ENCODE peak calls at places on chromosomes 13 and 19, in eight cellular contexts. One of them, this sample, is unnamed.

GRCh38 chr19:57546513-57546912 is 13.2 kb downstream of the ZNF550 start:
- DNase-seq in upper lobe of right lung: no peak
- DNase-seq in NCI-H748 treated with DMSO at 0.1 percent for 48 hours: no peak
- DNase-seq in HTR-8/SVneo: no peak
- DNase-seq in stimulated activated CD4-positive, alpha-beta T cell treated with anti-CD3 and anti-CD28 coated beads, Interleukin-4, amount 100 ng/mL, for 48 hours: no peak
- DNase-seq in stimulated activated CD8-positive, alpha-beta memory T cell treated with anti-CD3 and anti-CD28 coated beads, Interleukin-2, amount 100 ng/mL, for 48 hours: no peak
- DNase-seq in GOT3: no peak
- DNase-seq in ureter: no peak
- DNase-seq in this sample: no peak

GRCh38 chr13:95298169-95298940 is 2.9 kb downstream of the ABCC4 start:
- DNase-seq in upper lobe of right lung: peak
- DNase-seq in NCI-H748 treated with DMSO at 0.1 percent for 48 hours: no peak
- DNase-seq in HTR-8/SVneo: no peak
- DNase-seq in stimulated activated CD4-positive, alpha-beta T cell treated with anti-CD3 and anti-CD28 coated beads, Interleukin-4, amount 100 ng/mL, for 48 hours: no peak
- DNase-seq in stimulated activated CD8-positive, alpha-beta memory T cell treated with anti-CD3 and anti-CD28 coated beads, Interleukin-2, amount 100 ng/mL, for 48 hours: no peak
- DNase-seq in GOT3: no peak
- DNase-seq in ureter: no peak
- DNase-seq in this sample: no peak

GRCh38 chr19:38266070-38266469 is 1.7 kb downstream of the SPINT2 start:
- DNase-seq in upper lobe of right lung: no peak
- DNase-seq in NCI-H748 treated with DMSO at 0.1 percent for 48 hours: no peak
- DNase-seq in HTR-8/SVneo: no peak
- DNase-seq in stimulated activated CD4-positive, alpha-beta T cell treated with anti-CD3 and anti-CD28 coated beads, Interleukin-4, amount 100 ng/mL, for 48 hours: no peak
- DNase-seq in stimulated activated CD8-positive, alpha-beta memory T cell treated with anti-CD3 and anti-CD28 coated beads, Interleukin-2, amount 100 ng/mL, for 48 hours: no peak
- DNase-seq in GOT3: no peak
- DNase-seq in ureter: no peak
- DNase-seq in this sample: no peak

GRCh38 chr13:106143392-106143791 is 392.1 kb downstream of the EFNB2 start:
- DNase-seq in upper lobe of right lung: no peak
- DNase-seq in NCI-H748 treated with DMSO at 0.1 percent for 48 hours: no peak
- DNase-seq in HTR-8/SVneo: no peak
- DNase-seq in stimulated activated CD4-positive, alpha-beta T cell treated with anti-CD3 and anti-CD28 coated beads, Interleukin-4, amount 100 ng/mL, for 48 hours: no peak
- DNase-seq in stimulated activated CD8-positive, alpha-beta memory T cell treated with anti-CD3 and anti-CD28 coated beads, Interleukin-2, amount 100 ng/mL, for 48 hours: no peak
- DNase-seq in GOT3: no peak
- DNase-seq in ureter: no peak
- DNase-seq in this sample: no peak

GRCh38 chr19:15015946-15016542 is 33.2 kb upstream of the CASP14 start:
- DNase-seq in upper lobe of right lung: no peak
- DNase-seq in NCI-H748 treated with DMSO at 0.1 percent for 48 hours: no peak
- DNase-seq in HTR-8/SVneo: peak
- DNase-seq in stimulated activated CD4-positive, alpha-beta T cell treated with anti-CD3 and anti-CD28 coated beads, Interleukin-4, amount 100 ng/mL, for 48 hours: no peak
- DNase-seq in stimulated activated CD8-positive, alpha-beta memory T cell treated with anti-CD3 and anti-CD28 coated beads, Interleukin-2, amount 100 ng/mL, for 48 hours: no peak
- DNase-seq in GOT3: no peak
- DNase-seq in ureter: no peak
- DNase-seq in this sample: no peak

GRCh38 chr19:6108721-6109633 is 1.3 kb downstream of the RFX2 start:
- DNase-seq in upper lobe of right lung: peak
- DNase-seq in NCI-H748 treated with DMSO at 0.1 percent for 48 hours: peak
- DNase-seq in HTR-8/SVneo: no peak
- DNase-seq in stimulated activated CD4-positive, alpha-beta T cell treated with anti-CD3 and anti-CD28 coated beads, Interleukin-4, amount 100 ng/mL, for 48 hours: peak
- DNase-seq in stimulated activated CD8-positive, alpha-beta memory T cell treated with anti-CD3 and anti-CD28 coated beads, Interleukin-2, amount 100 ng/mL, for 48 hours: peak
- DNase-seq in GOT3: no peak
- DNase-seq in ureter: peak
- DNase-seq in this sample: peak

GRCh38 chr19:13961826-13962737 is 9.8 kb downstream of the DCAF15 start:
- DNase-seq in upper lobe of right lung: no peak
- DNase-seq in NCI-H748 treated with DMSO at 0.1 percent for 48 hours: no peak
- DNase-seq in HTR-8/SVneo: no peak
- DNase-seq in stimulated activated CD4-positive, alpha-beta T cell treated with anti-CD3 and anti-CD28 coated beads, Interleukin-4, amount 100 ng/mL, for 48 hours: no peak
- DNase-seq in stimulated activated CD8-positive, alpha-beta memory T cell treated with anti-CD3 and anti-CD28 coated beads, Interleukin-2, amount 100 ng/mL, for 48 hours: no peak
- DNase-seq in GOT3: no peak
- DNase-seq in ureter: no peak
- DNase-seq in this sample: peak

GRCh38 chr13:75788494-75788991 is 152.4 kb downstream of the LMO7 start:
- DNase-seq in upper lobe of right lung: no peak
- DNase-seq in NCI-H748 treated with DMSO at 0.1 percent for 48 hours: no peak
- DNase-seq in HTR-8/SVneo: peak
- DNase-seq in stimulated activated CD4-positive, alpha-beta T cell treated with anti-CD3 and anti-CD28 coated beads, Interleukin-4, amount 100 ng/mL, for 48 hours: no peak
- DNase-seq in stimulated activated CD8-positive, alpha-beta memory T cell treated with anti-CD3 and anti-CD28 coated beads, Interleukin-2, amount 100 ng/mL, for 48 hours: no peak
- DNase-seq in GOT3: no peak
- DNase-seq in ureter: no peak
- DNase-seq in this sample: peak

GRCh38 chr13:76638882-76639281 is 247.3 kb downstream of the KCTD12 start:
- DNase-seq in upper lobe of right lung: no peak
- DNase-seq in NCI-H748 treated with DMSO at 0.1 percent for 48 hours: no peak
- DNase-seq in HTR-8/SVneo: no peak
- DNase-seq in stimulated activated CD4-positive, alpha-beta T cell treated with anti-CD3 and anti-CD28 coated beads, Interleukin-4, amount 100 ng/mL, for 48 hours: no peak
- DNase-seq in stimulated activated CD8-positive, alpha-beta memory T cell treated with anti-CD3 and anti-CD28 coated beads, Interleukin-2, amount 100 ng/mL, for 48 hours: no peak
- DNase-seq in GOT3: no peak
- DNase-seq in ureter: no peak
- DNase-seq in this sample: no peak

GRCh38 chr13:38348890-38349289 is 761 bp upstream of the UFM1 start:
- DNase-seq in upper lobe of right lung: no peak
- DNase-seq in NCI-H748 treated with DMSO at 0.1 percent for 48 hours: peak
- DNase-seq in HTR-8/SVneo: no peak
- DNase-seq in stimulated activated CD4-positive, alpha-beta T cell treated with anti-CD3 and anti-CD28 coated beads, Interleukin-4, amount 100 ng/mL, for 48 hours: peak
- DNase-seq in stimulated activated CD8-positive, alpha-beta memory T cell treated with anti-CD3 and anti-CD28 coated beads, Interleukin-2, amount 100 ng/mL, for 48 hours: no peak
- DNase-seq in GOT3: no peak
- DNase-seq in ureter: no peak
- DNase-seq in this sample: peak

GRCh38 chr19:45508681-45508930 is 1.3 kb downstream of the VASP start:
- DNase-seq in upper lobe of right lung: no peak
- DNase-seq in NCI-H748 treated with DMSO at 0.1 percent for 48 hours: no peak
- DNase-seq in HTR-8/SVneo: no peak
- DNase-seq in stimulated activated CD4-positive, alpha-beta T cell treated with anti-CD3 and anti-CD28 coated beads, Interleukin-4, amount 100 ng/mL, for 48 hours: no peak
- DNase-seq in stimulated activated CD8-positive, alpha-beta memory T cell treated with anti-CD3 and anti-CD28 coated beads, Interleukin-2, amount 100 ng/mL, for 48 hours: no peak
- DNase-seq in GOT3: no peak
- DNase-seq in ureter: no peak
- DNase-seq in this sample: peak

GRCh38 chr19:1343026-1343425 is 40.7 kb upstream of the NDUFS7 start:
- DNase-seq in upper lobe of right lung: no peak
- DNase-seq in NCI-H748 treated with DMSO at 0.1 percent for 48 hours: no peak
- DNase-seq in HTR-8/SVneo: no peak
- DNase-seq in stimulated activated CD4-positive, alpha-beta T cell treated with anti-CD3 and anti-CD28 coated beads, Interleukin-4, amount 100 ng/mL, for 48 hours: no peak
- DNase-seq in stimulated activated CD8-positive, alpha-beta memory T cell treated with anti-CD3 and anti-CD28 coated beads, Interleukin-2, amount 100 ng/mL, for 48 hours: no peak
- DNase-seq in GOT3: no peak
- DNase-seq in ureter: no peak
- DNase-seq in this sample: no peak

GRCh38 chr13:40920826-40921225 is 98.3 kb downstream of the ELF1 start:
- DNase-seq in upper lobe of right lung: no peak
- DNase-seq in NCI-H748 treated with DMSO at 0.1 percent for 48 hours: no peak
- DNase-seq in HTR-8/SVneo: no peak
- DNase-seq in stimulated activated CD4-positive, alpha-beta T cell treated with anti-CD3 and anti-CD28 coated beads, Interleukin-4, amount 100 ng/mL, for 48 hours: no peak
- DNase-seq in stimulated activated CD8-positive, alpha-beta memory T cell treated with anti-CD3 and anti-CD28 coated beads, Interleukin-2, amount 100 ng/mL, for 48 hours: no peak
- DNase-seq in GOT3: no peak
- DNase-seq in ureter: no peak
- DNase-seq in this sample: peak

GRCh38 chr13:106314417-106314816 is 221.0 kb downstream of the EFNB2 start:
- DNase-seq in upper lobe of right lung: no peak
- DNase-seq in NCI-H748 treated with DMSO at 0.1 percent for 48 hours: no peak
- DNase-seq in HTR-8/SVneo: no peak
- DNase-seq in stimulated activated CD4-positive, alpha-beta T cell treated with anti-CD3 and anti-CD28 coated beads, Interleukin-4, amount 100 ng/mL, for 48 hours: no peak
- DNase-seq in stimulated activated CD8-positive, alpha-beta memory T cell treated with anti-CD3 and anti-CD28 coated beads, Interleukin-2, amount 100 ng/mL, for 48 hours: no peak
- DNase-seq in GOT3: no peak
- DNase-seq in ureter: no peak
- DNase-seq in this sample: no peak

GRCh38 chr13:93398167-93398566 is 171.6 kb downstream of the GPC6 start:
- DNase-seq in upper lobe of right lung: no peak
- DNase-seq in NCI-H748 treated with DMSO at 0.1 percent for 48 hours: no peak
- DNase-seq in HTR-8/SVneo: no peak
- DNase-seq in stimulated activated CD4-positive, alpha-beta T cell treated with anti-CD3 and anti-CD28 coated beads, Interleukin-4, amount 100 ng/mL, for 48 hours: no peak
- DNase-seq in stimulated activated CD8-positive, alpha-beta memory T cell treated with anti-CD3 and anti-CD28 coated beads, Interleukin-2, amount 100 ng/mL, for 48 hours: no peak
- DNase-seq in GOT3: no peak
- DNase-seq in ureter: no peak
- DNase-seq in this sample: peak

GRCh38 chr13:113093580-113094409 is 11.8 kb upstream of the F7 start:
- DNase-seq in upper lobe of right lung: no peak
- DNase-seq in NCI-H748 treated with DMSO at 0.1 percent for 48 hours: no peak
- DNase-seq in HTR-8/SVneo: no peak
- DNase-seq in stimulated activated CD4-positive, alpha-beta T cell treated with anti-CD3 and anti-CD28 coated beads, Interleukin-4, amount 100 ng/mL, for 48 hours: no peak
- DNase-seq in stimulated activated CD8-positive, alpha-beta memory T cell treated with anti-CD3 and anti-CD28 coated beads, Interleukin-2, amount 100 ng/mL, for 48 hours: no peak
- DNase-seq in GOT3: no peak
- DNase-seq in ureter: no peak
- DNase-seq in this sample: no peak

GRCh38 chr13:24180743-24181384 is 20.3 kb downstream of the SPATA13 start:
- DNase-seq in upper lobe of right lung: no peak
- DNase-seq in NCI-H748 treated with DMSO at 0.1 percent for 48 hours: no peak
- DNase-seq in HTR-8/SVneo: no peak
- DNase-seq in stimulated activated CD4-positive, alpha-beta T cell treated with anti-CD3 and anti-CD28 coated beads, Interleukin-4, amount 100 ng/mL, for 48 hours: no peak
- DNase-seq in stimulated activated CD8-positive, alpha-beta memory T cell treated with anti-CD3 and anti-CD28 coated beads, Interleukin-2, amount 100 ng/mL, for 48 hours: no peak
- DNase-seq in GOT3: no peak
- DNase-seq in ureter: no peak
- DNase-seq in this sample: peak

GRCh38 chr19:49786432-49786831 is 19.6 kb downstream of the AP2A1 start:
- DNase-seq in upper lobe of right lung: no peak
- DNase-seq in NCI-H748 treated with DMSO at 0.1 percent for 48 hours: no peak
- DNase-seq in HTR-8/SVneo: peak
- DNase-seq in stimulated activated CD4-positive, alpha-beta T cell treated with anti-CD3 and anti-CD28 coated beads, Interleukin-4, amount 100 ng/mL, for 48 hours: no peak
- DNase-seq in stimulated activated CD8-positive, alpha-beta memory T cell treated with anti-CD3 and anti-CD28 coated beads, Interleukin-2, amount 100 ng/mL, for 48 hours: no peak
- DNase-seq in GOT3: no peak
- DNase-seq in ureter: no peak
- DNase-seq in this sample: peak

GRCh38 chr13:20943519-20944012 is 41.0 kb upstream of the XPO4 start:
- DNase-seq in upper lobe of right lung: peak
- DNase-seq in NCI-H748 treated with DMSO at 0.1 percent for 48 hours: peak
- DNase-seq in HTR-8/SVneo: peak
- DNase-seq in stimulated activated CD4-positive, alpha-beta T cell treated with anti-CD3 and anti-CD28 coated beads, Interleukin-4, amount 100 ng/mL, for 48 hours: peak
- DNase-seq in stimulated activated CD8-positive, alpha-beta memory T cell treated with anti-CD3 and anti-CD28 coated beads, Interleukin-2, amount 100 ng/mL, for 48 hours: peak
- DNase-seq in GOT3: peak
- DNase-seq in ureter: peak
- DNase-seq in this sample: peak

GRCh38 chr13:49638416-49639072 is 10.2 kb downstream of the ARL11 start:
- DNase-seq in upper lobe of right lung: no peak
- DNase-seq in NCI-H748 treated with DMSO at 0.1 percent for 48 hours: no peak
- DNase-seq in HTR-8/SVneo: no peak
- DNase-seq in stimulated activated CD4-positive, alpha-beta T cell treated with anti-CD3 and anti-CD28 coated beads, Interleukin-4, amount 100 ng/mL, for 48 hours: no peak
- DNase-seq in stimulated activated CD8-positive, alpha-beta memory T cell treated with anti-CD3 and anti-CD28 coated beads, Interleukin-2, amount 100 ng/mL, for 48 hours: no peak
- DNase-seq in GOT3: no peak
- DNase-seq in ureter: no peak
- DNase-seq in this sample: no peak

GRCh38 chr19:1863308-1863637 is at the start of gene KLF16:
- DNase-seq in upper lobe of right lung: no peak
- DNase-seq in NCI-H748 treated with DMSO at 0.1 percent for 48 hours: no peak
- DNase-seq in HTR-8/SVneo: no peak
- DNase-seq in stimulated activated CD4-positive, alpha-beta T cell treated with anti-CD3 and anti-CD28 coated beads, Interleukin-4, amount 100 ng/mL, for 48 hours: no peak
- DNase-seq in stimulated activated CD8-positive, alpha-beta memory T cell treated with anti-CD3 and anti-CD28 coated beads, Interleukin-2, amount 100 ng/mL, for 48 hours: no peak
- DNase-seq in GOT3: no peak
- DNase-seq in ureter: no peak
- DNase-seq in this sample: no peak

This sample was measured in mesenchymal stem cell.